ENCODE peak calls at places on chromosome 10, in ten cellular contexts. One of them, this sample, is unnamed. For H3K27me3, the result is how much of the 10 kb centered on the place peaks cover.

GRCh38 chr10:31129261-31129660 is 97.6 kb upstream of the ZNF438 start:
- DNase-seq in naive thymus-derived CD4-positive, alpha-beta T cell: no peak
- DNase-seq in IMR-90: peak
- DNase-seq in right cardiac atrium: peak
- DNase-seq in small intestine: no peak
- DNase-seq in hepatocyte: peak
- DNase-seq in astrocyte: peak
- DNase-seq in CD8-positive, alpha-beta T cell: no peak
- DNase-seq in GM23248: peak
- DNase-seq in pancreas: no peak
- DNase-seq in this sample: peak

GRCh38 chr10:28869606-28870201 is 192.4 kb downstream of the BAMBI start:
- DNase-seq in naive thymus-derived CD4-positive, alpha-beta T cell: no peak
- DNase-seq in IMR-90: no peak
- DNase-seq in right cardiac atrium: no peak
- DNase-seq in small intestine: no peak
- DNase-seq in hepatocyte: no peak
- DNase-seq in astrocyte: no peak
- DNase-seq in CD8-positive, alpha-beta T cell: no peak
- DNase-seq in GM23248: no peak
- DNase-seq in pancreas: no peak
- DNase-seq in this sample: no peak

GRCh38 chr10:103451091-103451801 is 924 bp downstream of the CALHM2 start:
- DNase-seq in naive thymus-derived CD4-positive, alpha-beta T cell: no peak
- DNase-seq in IMR-90: no peak
- DNase-seq in right cardiac atrium: peak
- DNase-seq in small intestine: peak
- DNase-seq in hepatocyte: no peak
- DNase-seq in astrocyte: no peak
- DNase-seq in CD8-positive, alpha-beta T cell: peak
- DNase-seq in GM23248: peak
- DNase-seq in pancreas: peak
- DNase-seq in this sample: peak

GRCh38 chr10:5544216-5544805 is 19.6 kb downstream of the CALML3 start:
- DNase-seq in naive thymus-derived CD4-positive, alpha-beta T cell: no peak
- DNase-seq in IMR-90: no peak
- DNase-seq in right cardiac atrium: no peak
- DNase-seq in small intestine: no peak
- DNase-seq in hepatocyte: no peak
- DNase-seq in astrocyte: no peak
- DNase-seq in CD8-positive, alpha-beta T cell: no peak
- DNase-seq in GM23248: no peak
- DNase-seq in pancreas: no peak
- DNase-seq in this sample: no peak

GRCh38 chr10:132396495-132397035 is 435 bp upstream of the PWWP2B start:
- DNase-seq in naive thymus-derived CD4-positive, alpha-beta T cell: peak
- DNase-seq in IMR-90: peak
- DNase-seq in right cardiac atrium: peak
- DNase-seq in small intestine: peak
- DNase-seq in hepatocyte: peak
- DNase-seq in astrocyte: no peak
- DNase-seq in CD8-positive, alpha-beta T cell: peak
- DNase-seq in GM23248: peak
- DNase-seq in pancreas: peak
- DNase-seq in this sample: peak

GRCh38 chr10:114437456-114438292 is 33.4 kb upstream of the AFAP1L2 start:
- DNase-seq in naive thymus-derived CD4-positive, alpha-beta T cell: no peak
- DNase-seq in IMR-90: peak
- DNase-seq in right cardiac atrium: no peak
- DNase-seq in small intestine: peak
- DNase-seq in hepatocyte: peak
- DNase-seq in astrocyte: no peak
- DNase-seq in CD8-positive, alpha-beta T cell: no peak
- DNase-seq in GM23248: peak
- DNase-seq in pancreas: no peak
- DNase-seq in this sample: no peak

GRCh38 chr10:69994262-69994661 is 58.4 kb upstream of the MACROH2A2 start:
- DNase-seq in naive thymus-derived CD4-positive, alpha-beta T cell: no peak
- DNase-seq in IMR-90: peak
- DNase-seq in right cardiac atrium: no peak
- DNase-seq in small intestine: peak
- DNase-seq in hepatocyte: peak
- DNase-seq in astrocyte: peak
- DNase-seq in CD8-positive, alpha-beta T cell: no peak
- DNase-seq in GM23248: peak
- DNase-seq in pancreas: no peak
- DNase-seq in this sample: peak

GRCh38 chr10:89301721-89302445 is at the start of gene IFIT2:
- DNase-seq in naive thymus-derived CD4-positive, alpha-beta T cell: no peak
- DNase-seq in IMR-90: peak
- DNase-seq in right cardiac atrium: peak
- DNase-seq in small intestine: peak
- DNase-seq in hepatocyte: peak
- DNase-seq in astrocyte: peak
- DNase-seq in CD8-positive, alpha-beta T cell: peak
- DNase-seq in GM23248: peak
- DNase-seq in pancreas: no peak
- DNase-seq in this sample: peak

GRCh38 chr10:124225029-124225467 is 131.7 kb upstream of the CHST15 start:
- DNase-seq in naive thymus-derived CD4-positive, alpha-beta T cell: no peak
- DNase-seq in IMR-90: no peak
- DNase-seq in right cardiac atrium: no peak
- DNase-seq in small intestine: no peak
- DNase-seq in hepatocyte: no peak
- DNase-seq in astrocyte: no peak
- DNase-seq in CD8-positive, alpha-beta T cell: no peak
- DNase-seq in GM23248: peak
- DNase-seq in pancreas: no peak
- DNase-seq in this sample: no peak
- H3K27ac ChIP-seq in naive thymus-derived CD4-positive, alpha-beta T cell: no peak
- H3K27ac ChIP-seq in IMR-90: no peak
- H3K27ac ChIP-seq in right cardiac atrium: no peak
- H3K27ac ChIP-seq in small intestine: no peak
- H3K27ac ChIP-seq in hepatocyte: no peak
- H3K27ac ChIP-seq in astrocyte: no peak
- H3K27ac ChIP-seq in CD8-positive, alpha-beta T cell: no peak
- H3K27ac ChIP-seq in GM23248: no peak
- H3K27ac ChIP-seq in pancreas: no peak
- H3K27ac ChIP-seq in this sample: no peak

GRCh38 chr10:124249812-124250432 is 156.5 kb upstream of the CHST15 start:
- DNase-seq in naive thymus-derived CD4-positive, alpha-beta T cell: no peak
- DNase-seq in IMR-90: no peak
- DNase-seq in right cardiac atrium: no peak
- DNase-seq in small intestine: no peak
- DNase-seq in hepatocyte: no peak
- DNase-seq in astrocyte: no peak
- DNase-seq in CD8-positive, alpha-beta T cell: no peak
- DNase-seq in GM23248: no peak
- DNase-seq in pancreas: no peak
- DNase-seq in this sample: no peak

GRCh38 chr10:124253006-124253405 is 159.6 kb upstream of the CHST15 start:
- DNase-seq in naive thymus-derived CD4-positive, alpha-beta T cell: no peak
- DNase-seq in IMR-90: no peak
- DNase-seq in right cardiac atrium: no peak
- DNase-seq in small intestine: no peak
- DNase-seq in hepatocyte: no peak
- DNase-seq in astrocyte: no peak
- DNase-seq in CD8-positive, alpha-beta T cell: no peak
- DNase-seq in GM23248: no peak
- DNase-seq in pancreas: no peak
- DNase-seq in this sample: no peak

GRCh38 chr10:124252097-124252715 is 158.8 kb upstream of the CHST15 start:
- DNase-seq in naive thymus-derived CD4-positive, alpha-beta T cell: no peak
- DNase-seq in IMR-90: no peak
- DNase-seq in right cardiac atrium: no peak
- DNase-seq in small intestine: no peak
- DNase-seq in hepatocyte: no peak
- DNase-seq in astrocyte: no peak
- DNase-seq in CD8-positive, alpha-beta T cell: no peak
- DNase-seq in GM23248: no peak
- DNase-seq in pancreas: no peak
- DNase-seq in this sample: no peak

GRCh38 chr10:124250506-124250905 is 157.1 kb upstream of the CHST15 start:
- DNase-seq in naive thymus-derived CD4-positive, alpha-beta T cell: no peak
- DNase-seq in IMR-90: no peak
- DNase-seq in right cardiac atrium: no peak
- DNase-seq in small intestine: no peak
- DNase-seq in hepatocyte: no peak
- DNase-seq in astrocyte: no peak
- DNase-seq in CD8-positive, alpha-beta T cell: no peak
- DNase-seq in GM23248: no peak
- DNase-seq in pancreas: no peak
- DNase-seq in this sample: no peak

GRCh38 chr10:124251317-124251716 is 157.9 kb upstream of the CHST15 start:
- DNase-seq in naive thymus-derived CD4-positive, alpha-beta T cell: no peak
- DNase-seq in IMR-90: no peak
- DNase-seq in right cardiac atrium: no peak
- DNase-seq in small intestine: peak
- DNase-seq in hepatocyte: no peak
- DNase-seq in astrocyte: no peak
- DNase-seq in CD8-positive, alpha-beta T cell: no peak
- DNase-seq in GM23248: no peak
- DNase-seq in pancreas: no peak
- DNase-seq in this sample: no peak
- H3K27me3 ChIP-seq in naive thymus-derived CD4-positive, alpha-beta T cell: under half
- H3K27me3 ChIP-seq in IMR-90: under half
- H3K27me3 ChIP-seq in right cardiac atrium: under half
- H3K27me3 ChIP-seq in small intestine: under half
- H3K27me3 ChIP-seq in hepatocyte: under half
- H3K27me3 ChIP-seq in astrocyte: under half
- H3K27me3 ChIP-seq in CD8-positive, alpha-beta T cell: under half
- H3K27me3 ChIP-seq in GM23248: under half
- H3K27me3 ChIP-seq in pancreas: under half
- H3K27me3 ChIP-seq in this sample: under half

DNA sequence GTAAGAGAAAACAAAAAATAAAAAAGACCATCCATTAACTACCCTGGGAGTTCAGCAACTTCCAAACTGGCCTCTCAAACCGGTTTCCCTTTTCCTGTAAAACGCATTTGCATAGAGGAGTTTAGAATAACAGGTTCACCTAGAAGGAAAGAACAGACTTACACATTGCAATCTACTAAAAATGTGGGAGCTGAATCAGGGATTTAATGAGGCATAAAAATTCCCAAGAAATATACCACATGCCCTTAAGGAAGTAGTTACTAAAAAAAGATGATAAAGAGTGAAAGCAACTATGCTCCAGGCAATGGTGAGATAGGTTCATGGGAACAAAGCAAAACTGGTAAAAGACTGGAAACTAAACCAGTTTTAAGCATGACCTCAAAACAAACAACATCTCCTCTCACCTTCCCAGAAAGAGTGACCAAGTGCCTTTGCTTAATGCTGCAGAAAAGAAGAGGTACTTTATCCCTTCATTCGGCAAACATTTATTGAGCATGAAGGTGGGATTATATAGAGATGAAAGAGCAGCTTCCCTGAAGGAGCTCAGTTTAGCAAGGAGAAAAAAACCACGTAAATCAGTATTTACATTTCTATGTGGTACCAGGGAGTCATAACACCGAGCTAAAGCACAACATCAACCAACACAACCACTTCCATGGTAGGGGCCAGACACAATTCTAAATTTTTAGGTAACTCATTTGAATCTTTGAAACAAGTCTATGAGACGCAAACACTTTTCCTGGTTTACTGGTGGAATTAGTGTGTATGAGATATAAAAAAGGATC is 152.8 kb downstream of the SGMS1 start:
- DNase-seq in naive thymus-derived CD4-positive, alpha-beta T cell: no peak
- DNase-seq in IMR-90: peak
- DNase-seq in right cardiac atrium: no peak
- DNase-seq in small intestine: peak
- DNase-seq in hepatocyte: peak
- DNase-seq in astrocyte: peak
- DNase-seq in CD8-positive, alpha-beta T cell: no peak
- DNase-seq in GM23248: peak
- DNase-seq in pancreas: no peak
- DNase-seq in this sample: no peak
- H3K27ac ChIP-seq in naive thymus-derived CD4-positive, alpha-beta T cell: no peak
- H3K27ac ChIP-seq in IMR-90: no peak
- H3K27ac ChIP-seq in right cardiac atrium: no peak
- H3K27ac ChIP-seq in small intestine: peak
- H3K27ac ChIP-seq in hepatocyte: peak
- H3K27ac ChIP-seq in astrocyte: no peak
- H3K27ac ChIP-seq in CD8-positive, alpha-beta T cell: no peak
- H3K27ac ChIP-seq in GM23248: no peak
- H3K27ac ChIP-seq in pancreas: peak
- H3K27ac ChIP-seq in this sample: no peak

GRCh38 chr10:100715445-100716385 is 29.7 kb upstream of the PAX2 start:
- DNase-seq in naive thymus-derived CD4-positive, alpha-beta T cell: no peak
- DNase-seq in IMR-90: no peak
- DNase-seq in right cardiac atrium: no peak
- DNase-seq in small intestine: no peak
- DNase-seq in hepatocyte: no peak
- DNase-seq in astrocyte: no peak
- DNase-seq in CD8-positive, alpha-beta T cell: no peak
- DNase-seq in GM23248: no peak
- DNase-seq in pancreas: no peak
- DNase-seq in this sample: no peak

GRCh38 chr10:100715101-100715444 is 30.3 kb upstream of the PAX2 start:
- DNase-seq in naive thymus-derived CD4-positive, alpha-beta T cell: no peak
- DNase-seq in IMR-90: no peak
- DNase-seq in right cardiac atrium: no peak
- DNase-seq in small intestine: no peak
- DNase-seq in hepatocyte: no peak
- DNase-seq in astrocyte: no peak
- DNase-seq in CD8-positive, alpha-beta T cell: no peak
- DNase-seq in GM23248: no peak
- DNase-seq in pancreas: no peak
- DNase-seq in this sample: no peak

GRCh38 chr10:100714566-100714950 is 30.8 kb upstream of the PAX2 start:
- DNase-seq in naive thymus-derived CD4-positive, alpha-beta T cell: no peak
- DNase-seq in IMR-90: no peak
- DNase-seq in right cardiac atrium: no peak
- DNase-seq in small intestine: no peak
- DNase-seq in hepatocyte: no peak
- DNase-seq in astrocyte: no peak
- DNase-seq in CD8-positive, alpha-beta T cell: no peak
- DNase-seq in GM23248: no peak
- DNase-seq in pancreas: no peak
- DNase-seq in this sample: no peak

GRCh38 chr10:100713049-100713858 is 32.1 kb upstream of the PAX2 start:
- DNase-seq in naive thymus-derived CD4-positive, alpha-beta T cell: no peak
- DNase-seq in IMR-90: no peak
- DNase-seq in right cardiac atrium: no peak
- DNase-seq in small intestine: no peak
- DNase-seq in hepatocyte: no peak
- DNase-seq in astrocyte: no peak
- DNase-seq in CD8-positive, alpha-beta T cell: no peak
- DNase-seq in GM23248: peak
- DNase-seq in pancreas: no peak
- DNase-seq in this sample: no peak

DNA sequence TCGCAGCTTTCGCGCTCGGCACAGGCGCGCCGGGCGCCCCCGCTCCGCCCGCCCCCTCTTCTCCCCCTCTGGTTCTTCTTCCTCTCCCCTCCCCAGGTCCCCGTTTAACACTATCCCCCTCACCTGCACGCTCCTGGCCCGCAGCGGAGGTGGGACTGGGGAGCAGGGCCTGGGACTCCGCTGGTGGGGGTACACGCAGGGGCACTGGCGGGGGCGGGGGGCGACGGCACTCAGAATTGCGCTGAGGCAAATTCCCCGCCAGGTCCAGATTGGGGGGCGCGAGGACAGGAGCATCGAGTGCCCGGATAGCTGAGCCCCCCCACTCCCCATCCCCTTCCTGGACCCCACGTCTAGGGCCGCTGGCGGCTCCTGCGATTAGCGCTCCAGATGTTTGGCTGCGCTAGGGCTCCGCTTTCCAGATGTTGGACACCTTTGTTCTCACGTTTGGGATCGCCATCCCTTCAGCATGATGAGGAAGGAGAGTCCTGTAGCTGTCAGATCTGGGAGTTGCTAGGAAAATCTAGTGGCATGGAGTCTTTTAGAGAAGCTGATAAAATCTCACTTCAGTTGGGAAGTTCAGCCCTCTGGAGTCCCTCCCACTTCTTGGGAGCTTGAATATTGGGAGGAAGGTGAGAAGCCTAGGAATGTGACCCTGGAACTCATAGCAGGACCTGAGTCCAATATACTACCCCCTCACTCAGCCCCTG is 31.4 kb upstream of the PAX2 start:
- DNase-seq in naive thymus-derived CD4-positive, alpha-beta T cell: no peak
- DNase-seq in IMR-90: no peak
- DNase-seq in right cardiac atrium: no peak
- DNase-seq in small intestine: no peak
- DNase-seq in hepatocyte: no peak
- DNase-seq in astrocyte: no peak
- DNase-seq in CD8-positive, alpha-beta T cell: no peak
- DNase-seq in GM23248: no peak
- DNase-seq in pancreas: no peak
- DNase-seq in this sample: no peak
- H3K27me3 ChIP-seq in naive thymus-derived CD4-positive, alpha-beta T cell: under half
- H3K27me3 ChIP-seq in IMR-90: half or more
- H3K27me3 ChIP-seq in right cardiac atrium: under half
- H3K27me3 ChIP-seq in small intestine: under half
- H3K27me3 ChIP-seq in hepatocyte: half or more
- H3K27me3 ChIP-seq in astrocyte: half or more
- H3K27me3 ChIP-seq in CD8-positive, alpha-beta T cell: under half
- H3K27me3 ChIP-seq in GM23248: half or more
- H3K27me3 ChIP-seq in pancreas: under half
- H3K27me3 ChIP-seq in this sample: half or more

This sample was measured in heart right ventricle.